ENCODE peak calls at places on chromosomes 1 and 21, in four cellular contexts. L, W, B and A are unnamed samples.

GRCh38 chr21:15932681-15933200 is 203.0 kb downstream of the USP25 start:
- DNase-seq in L (no peak), W (no peak), B (no peak), A (no peak)

GRCh38 chr1:166297993-166298392 is 131.2 kb upstream of the FAM78B start:
- DNase-seq in W (no peak), B (no peak), L (no peak), A (no peak)

GRCh38 chr1:74427676-74428075 is 84.7 kb downstream of the LRRC53 start:
- DNase-seq in L (no peak), B (no peak), W (no peak), A (no peak)

GRCh38 chr1:59142663-59143487 is 154.0 kb upstream of the FGGY start:
- DNase-seq in L (no peak), B (no peak), W (no peak), A (no peak)

GRCh38 chr21:41752231-41752681 is 14.6 kb downstream of the RIPK4 start:
- DNase-seq in W (no peak), B (no peak), L (no peak), A (no peak)

GRCh38 chr1:96721382-96722160 is at the start of gene PTBP2:
- DNase-seq in L (peak; percentile 92), B (peak; percentile 75), W (peak; percentile 54), A (peak; percentile 57)

GRCh38 chr1:6438047-6438525 is 13.5 kb downstream of the ESPN start:
- DNase-seq in B (peak; percentile 63), L (peak; percentile 90), W (peak; percentile 45), A (peak; percentile 48)

GRCh38 chr1:184959626-184960025 is 14.7 kb downstream of the NIBAN1 start:
- DNase-seq in B (no peak), W (no peak), L (no peak), A (no peak)

GRCh38 chr1:2337501-2337900 is 53.9 kb downstream of the MORN1 start:
- DNase-seq in L (no peak), B (no peak), W (no peak), A (no peak)

GRCh38 chr1:220221269-220221668 is 51.0 kb downstream of the RAB3GAP2 start:
- DNase-seq in W (no peak), L (no peak), B (no peak), A (no peak)

GRCh38 chr1:245046764-245047163 is 108.0 kb upstream of the KIF26B start:
- DNase-seq in B (no peak), L (no peak), W (no peak), A (no peak)

GRCh38 chr21:18023099-18023498 is 203.9 kb upstream of the C21orf91 start:
- DNase-seq in L (no peak), B (no peak), W (no peak), A (no peak)

GRCh38 chr1:217018648-217019047 is 295.4 kb upstream of the ESRRG start:
- DNase-seq in L (no peak), W (no peak), B (no peak), A (no peak)

GRCh38 chr1:55506686-55507577 is 291.8 kb upstream of the USP24 start:
- DNase-seq in L (no peak), W (no peak), B (no peak), A (no peak)

GRCh38 chr21:39098696-39099111 is 84.5 kb downstream of the PSMG1 start:
- DNase-seq in L (no peak), W (no peak), B (peak; percentile 18), A (no peak)

GRCh38 chr1:110339427-110340206 is 440 bp downstream of the RBM15 start:
- DNase-seq in B (no peak), L (peak; percentile 44), W (no peak), A (no peak)

GRCh38 chr1:8022395-8023286 is 3.5 kb downstream of the ERRFI1 start:
- DNase-seq in L (no peak), B (no peak), W (no peak), A (no peak)

GRCh38 chr1:38046333-38046883 is at the start of gene POU3F1:
- DNase-seq in W (no peak), B (no peak), L (no peak), A (no peak)

GRCh38 chr1:6048179-6048867 is 2.6 kb downstream of the KCNAB2 start:
- DNase-seq in W (no peak), L (no peak), B (no peak), A (no peak)